ENCODE peak calls at places on chromosomes 4 and X, in ten cellular contexts. I is IMR-90, E is transverse colon, B is endothelial cell, Q is Calu3, S is hepatocyte, L is astrocyte of the spinal cord, C is fibroblast of pulmonary artery, X is neural progenitor cell, Y is tibial artery. K is an unnamed sample.

GRCh38 chr4:154018659-154019058 is 229.8 kb upstream of the SFRP2 start:
- DNase-seq in X (peak; percentile 80), B (peak; percentile 26), E (no peak), L (no peak), I (no peak), Q (peak; percentile 27), S (no peak), Y (no peak), C (no peak), K (no peak)

GRCh38 chr4:11635336-11635735 is 206.6 kb upstream of the HS3ST1 start:
- DNase-seq in B (no peak), E (no peak), S (peak; percentile 54), X (no peak), C (peak; percentile 81), Q (peak; percentile 56), I (peak; percentile 86), L (peak; percentile 90), Y (no peak), K (no peak)

GRCh38 chrX:136616987-136617685 is 30.8 kb upstream of the CD40LG start:
- DNase-seq in Q (no peak), L (no peak), I (no peak), E (no peak), S (no peak), X (no peak), Y (no peak), B (no peak), C (no peak), K (no peak)

GRCh38 chrX:81537723-81538122 is 335.8 kb downstream of the SH3BGRL start:
- DNase-seq in X (no peak), B (no peak), Q (no peak), E (no peak), L (no peak), S (no peak), I (no peak), C (no peak), Y (no peak), K (no peak)

GRCh38 chrX:48681539-48682183 is 1.9 kb upstream of the WAS start:
- DNase-seq in E (no peak), I (no peak), Y (no peak), Q (no peak), C (no peak), L (no peak), B (no peak), X (no peak), S (no peak), K (no peak)

GRCh38 chr4:68905598-68906237 is 45.9 kb downstream of the UGT2A3 start:
- DNase-seq in X (peak; percentile 54), S (peak; percentile 63), B (no peak), L (peak; percentile 25), Y (no peak), C (peak; percentile 16), E (no peak), I (no peak), Q (peak; percentile 30), K (no peak)

GRCh38 chr4:16001484-16001858 is 38.5 kb upstream of the FGFBP2 start:
- DNase-seq in L (peak; percentile 71), E (peak; percentile 48), C (peak; percentile 79), X (peak; percentile 71), I (peak; percentile 72), S (peak; percentile 84), B (peak; percentile 49), Q (peak; percentile 33), Y (peak; percentile 76), K (peak; percentile 49)

GRCh38 chr4:107279729-107280128 is 243.6 kb upstream of the DKK2 start:
- DNase-seq in B (no peak), S (no peak), L (peak; percentile 52), I (peak; percentile 39), E (no peak), Q (peak; percentile 11), C (peak; percentile 66), X (no peak), Y (no peak), K (no peak)

DNA sequence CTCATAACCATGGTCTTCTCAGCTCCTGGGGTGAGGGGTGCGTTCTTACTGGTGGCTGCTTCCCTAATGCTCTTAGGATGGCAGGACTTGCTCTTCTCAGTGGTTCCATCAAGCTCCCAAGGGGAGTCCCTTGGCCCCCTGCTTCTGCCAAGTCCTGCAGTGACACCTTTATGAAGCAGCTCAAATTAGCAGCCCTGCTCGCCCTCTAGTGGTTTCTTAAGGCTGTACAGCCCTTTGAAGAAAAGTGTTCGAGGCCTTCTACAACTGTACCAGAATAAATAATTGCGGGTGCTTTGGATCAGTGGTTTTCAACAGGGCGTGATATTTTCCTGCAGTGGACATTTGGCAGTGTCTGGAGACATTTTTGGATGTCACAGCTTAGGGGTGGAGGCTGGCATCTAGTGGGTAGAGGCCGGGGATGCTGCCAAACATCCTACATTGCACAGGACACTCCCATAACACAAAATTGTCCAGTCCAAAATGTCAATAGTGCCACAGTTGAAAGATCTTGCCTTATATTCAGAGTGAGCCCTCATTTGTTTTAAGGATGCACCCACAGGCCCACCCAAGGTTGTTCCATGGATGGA is 204.7 kb upstream of the S100G start:
- DNase-seq in X (peak; percentile 70), B (peak; percentile 15), Y (no peak), L (peak; percentile 27), Q (peak; percentile 32), S (peak; percentile 48), C (peak; percentile 22), I (peak; percentile 47), E (peak; percentile 20), K (peak; percentile 36)
- TF ChIP-seq CTCF in X (peak; percentile 91), B (peak; percentile 60), Y (peak; percentile 39), L (peak; percentile 73), Q (peak; percentile 70), S (peak; percentile 63), C (peak; percentile 59), I (peak; percentile 60), E (peak; percentile 43), K (peak; percentile 74)

DNA sequence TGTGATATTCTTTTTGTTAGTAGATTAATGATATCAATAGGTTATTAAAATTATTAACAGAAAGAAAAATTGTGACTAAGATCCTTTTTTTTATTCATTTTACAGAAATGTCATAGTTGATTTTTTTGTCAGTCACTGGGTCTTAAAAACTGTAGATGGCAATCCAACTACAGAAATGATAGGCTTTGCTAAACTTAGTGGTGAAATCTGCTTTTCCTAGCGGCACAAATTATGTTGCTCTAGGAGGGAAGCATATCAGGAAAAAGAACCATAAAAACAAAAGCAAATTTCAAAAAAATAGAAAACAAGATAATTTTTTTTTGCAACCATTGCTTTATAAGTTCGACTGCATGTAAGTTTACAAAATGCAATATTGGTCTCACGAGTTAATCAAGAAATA is 443.5 kb upstream of the IGFBP7 start:
- DNase-seq in X (no peak), S (no peak), C (no peak), L (no peak), I (no peak), E (no peak), Y (no peak), B (no peak), Q (no peak), K (no peak)
- TF ChIP-seq CTCF in X (no peak), S (peak; percentile 28), C (no peak), L (no peak), I (no peak), E (no peak), Y (no peak), B (no peak), Q (no peak), K (no peak)

GRCh38 chr4:80592950-80593349 is 257.4 kb downstream of the CFAP299 start:
- DNase-seq in C (no peak), B (no peak), Y (no peak), S (no peak), L (no peak), I (no peak), Q (no peak), E (no peak), X (peak; percentile 7), K (no peak)
- TF ChIP-seq CTCF in C (no peak), B (peak; percentile 28), Y (no peak), S (peak; percentile 11), L (peak; percentile 23), I (no peak), Q (no peak), E (peak; percentile 16), X (peak; percentile 35), K (peak; percentile 31)

GRCh38 chrX:42818151-42818921 is 40.4 kb upstream of the PPP1R2C start:
- DNase-seq in E (no peak), Y (no peak), I (no peak), S (no peak), C (no peak), B (no peak), X (peak; percentile 54), L (no peak), Q (no peak), K (no peak)
- TF ChIP-seq CTCF in E (no peak), Y (no peak), I (no peak), S (no peak), C (no peak), B (no peak), X (peak; percentile 57), L (no peak), Q (no peak), K (no peak)

GRCh38 chr4:54945838-54946237 is 179.6 kb downstream of the KDR start:
- DNase-seq in C (peak; percentile 13), L (no peak), E (no peak), I (no peak), S (no peak), Q (no peak), Y (no peak), X (no peak), B (peak; percentile 26), K (no peak)
- TF ChIP-seq CTCF in C (peak; percentile 5), L (peak; percentile 12), E (no peak), I (no peak), S (no peak), Q (no peak), Y (no peak), X (no peak), B (peak; percentile 22), K (no peak)

DNA sequence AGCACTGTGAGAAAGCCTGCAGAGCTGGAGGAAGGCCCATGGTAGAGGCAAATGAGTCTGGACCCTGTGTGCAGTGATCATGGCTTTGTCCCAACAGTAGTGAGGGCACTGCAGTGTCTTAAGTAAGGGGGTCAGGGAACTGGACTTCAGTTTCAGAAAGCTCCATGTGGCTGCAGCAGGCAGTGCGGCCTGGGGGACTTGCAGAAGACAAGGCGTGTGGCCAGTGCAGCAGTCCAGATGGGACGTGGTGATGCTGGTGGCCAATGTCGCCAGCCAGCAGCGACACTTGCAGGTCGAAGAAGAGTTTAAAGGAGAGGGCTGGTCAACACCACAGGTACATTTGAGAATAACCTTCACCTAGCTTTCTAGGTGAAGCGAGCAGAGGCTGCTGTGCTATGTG is 113.4 kb downstream of the ZNF827 start:
- DNase-seq in Q (no peak), X (no peak), B (no peak), E (no peak), C (no peak), I (no peak), L (no peak), S (no peak), Y (no peak), K (peak; percentile 38)
- TF ChIP-seq CTCF in Q (no peak), X (no peak), B (no peak), E (no peak), C (no peak), I (no peak), L (no peak), S (no peak), Y (no peak), K (peak; percentile 21)

GRCh38 chr4:52861879-52862604 is at the start of gene RASL11B:
- DNase-seq in Q (peak; percentile 81), I (peak; percentile 52), S (peak; percentile 93), E (peak; percentile 84), X (peak; percentile 92), B (peak; percentile 84), C (peak; percentile 62), L (peak; percentile 61), Y (peak; percentile 92), K (peak; percentile 92)
- TF ChIP-seq CTCF in Q (no peak), I (no peak), S (peak; percentile 6), E (no peak), X (peak; percentile 32), B (no peak), C (no peak), L (no peak), Y (peak; percentile 45), K (peak; percentile 14)

GRCh38 chrX:25968920-25969319 is 169.2 kb upstream of the MAGEB18 start:
- DNase-seq in X (peak; percentile 55), E (no peak), S (peak; percentile 27), C (peak; percentile 49), L (peak; percentile 1), Q (peak; percentile 26), B (peak; percentile 52), Y (no peak), I (no peak), K (peak; percentile 54)
- TF ChIP-seq CTCF in X (peak; percentile 64), E (no peak), S (peak; percentile 33), C (peak; percentile 53), L (peak; percentile 42), Q (peak; percentile 23), B (peak; percentile 51), Y (no peak), I (peak; percentile 21), K (peak; percentile 62)